ENCODE peak calls at places on chromosomes 16 and 17, in ten cellular contexts. P is dorsolateral prefrontal cortex; G is GM06990; I is left colon; Q is HT-29; T is NCI-H2171; E is cortex of kidney; V is activated T-cell treated with anti-CD3 and anti-CD28 coated beads, Interleukin-2, amount 50 U/mL, for 4 hours; O is retina; R is fibroblast of the aortic adventitia. N is an unnamed sample.

GRCh38 chr17:55760643-55761355 is 9.9 kb downstream of the PCTP start:
- DNase-seq in Q (no peak), V (no peak), G (no peak), P (no peak), O (no peak), R (peak; percentile 42), T (no peak), E (no peak), I (no peak), N (no peak)

GRCh38 chr16:88649924-88650748 is 717 bp downstream of the CYBA start:
- DNase-seq in I (peak; percentile 80), Q (peak; percentile 49), T (no peak), V (no peak), E (no peak), P (no peak), G (peak; percentile 71), R (no peak), O (peak; percentile 76), N (peak; percentile 64)

GRCh38 chr17:21285164-21286065 is 904 bp downstream of the MAP2K3 start:
- DNase-seq in R (peak; percentile 50), V (no peak), E (no peak), T (no peak), P (no peak), Q (peak; percentile 33), I (peak; percentile 49), O (peak; percentile 52), G (no peak), N (no peak)

GRCh38 chr17:47630614-47631013 is 19.1 kb upstream of the KPNB1 start:
- DNase-seq in R (no peak), P (no peak), V (no peak), T (no peak), O (no peak), Q (no peak), E (no peak), G (no peak), I (no peak), N (no peak)

GRCh38 chr16:3578610-3579551 is 1.7 kb upstream of the NLRC3 start:
- DNase-seq in I (peak; percentile 54), G (peak; percentile 84), P (no peak), Q (no peak), O (no peak), E (no peak), V (no peak), R (no peak), T (no peak), N (peak; percentile 78)

GRCh38 chr17:16537130-16537458 is 31.9 kb downstream of the ZNF287 start:
- DNase-seq in V (no peak), T (no peak), I (no peak), R (no peak), O (no peak), E (no peak), Q (no peak), G (no peak), P (no peak), N (no peak)

GRCh38 chr17:18033442-18034099 is 5.4 kb downstream of the ATPAF2 start:
- DNase-seq in V (peak; percentile 26), T (peak; percentile 82), I (peak; percentile 42), P (no peak), E (no peak), R (peak; percentile 92), O (peak; percentile 69), G (peak; percentile 68), Q (peak; percentile 78), N (peak; percentile 80)

GRCh38 chr17:15998031-15998574 is 1.4 kb downstream of the ZSWIM7 start:
- DNase-seq in Q (no peak), R (peak; percentile 46), V (no peak), E (no peak), T (no peak), I (no peak), O (no peak), G (no peak), P (no peak), N (no peak)

GRCh38 chr17:78391843-78392242 is 13.4 kb downstream of the PGS1 start:
- DNase-seq in V (no peak), Q (no peak), R (peak; percentile 47), P (no peak), G (no peak), E (no peak), I (no peak), T (no peak), O (no peak), N (no peak)

GRCh38 chr17:69858460-69858859 is 216.6 kb upstream of the KCNJ16 start:
- DNase-seq in P (no peak), G (no peak), O (no peak), Q (no peak), E (no peak), I (no peak), V (no peak), T (no peak), R (no peak), N (no peak)

GRCh38 chr16:47866431-47866830 is 289.4 kb downstream of the ABCC12 start:
- DNase-seq in Q (no peak), I (no peak), V (no peak), G (no peak), R (no peak), E (no peak), T (no peak), O (no peak), P (no peak), N (no peak)

GRCh38 chr16:68356249-68356918 is 45.6 kb downstream of the PRMT7 start:
- DNase-seq in V (peak; percentile 51), I (peak; percentile 48), G (peak; percentile 83), T (no peak), O (no peak), R (no peak), E (no peak), Q (no peak), P (no peak), N (peak; percentile 87)

GRCh38 chr17:1644493-1645206 is 882 bp downstream of the SCARF1 start:
- DNase-seq in E (no peak), G (peak; percentile 57), Q (no peak), O (no peak), I (no peak), R (peak; percentile 17), T (no peak), V (no peak), P (no peak), N (peak; percentile 75)

GRCh38 chr16:86118467-86119307 is 219.7 kb downstream of the IRF8 start:
- DNase-seq in O (no peak), G (peak; percentile 66), E (no peak), R (peak; percentile 32), P (no peak), T (no peak), Q (no peak), I (peak; percentile 18), V (no peak), N (no peak)

GRCh38 chr16:17143546-17144419 is 327.0 kb downstream of the XYLT1 start:
- DNase-seq in P (no peak), E (no peak), R (no peak), G (no peak), I (no peak), V (no peak), T (no peak), O (no peak), Q (no peak), N (no peak)

GRCh38 chr16:84996365-84996764 is 15.0 kb downstream of the ZDHHC7 start:
- DNase-seq in I (no peak), T (no peak), R (no peak), P (no peak), G (no peak), E (no peak), Q (no peak), V (no peak), O (no peak), N (no peak)

GRCh38 chr17:59439261-59439660 is 107.8 kb downstream of the YPEL2 start:
- DNase-seq in O (no peak), V (no peak), G (no peak), E (no peak), Q (no peak), P (no peak), R (no peak), T (no peak), I (no peak), N (no peak)

GRCh38 chr16:21526923-21527807 is 72.2 kb upstream of the METTL9 start:
- DNase-seq in R (no peak), P (no peak), V (no peak), E (no peak), O (no peak), T (no peak), I (no peak), Q (no peak), G (no peak), N (no peak)

GRCh38 chr17:58344047-58344790 is 7.8 kb downstream of the SUPT4H1 start:
- DNase-seq in T (no peak), V (peak; percentile 81), P (no peak), G (peak; percentile 85), I (no peak), R (no peak), Q (no peak), E (no peak), O (no peak), N (peak; percentile 76)

GRCh38 chr17:8728991-8729390 is 15.6 kb downstream of the CCDC42 start:
- DNase-seq in P (no peak), O (no peak), R (peak; percentile 14), T (no peak), V (no peak), I (no peak), G (no peak), E (no peak), Q (no peak), N (no peak)

GRCh38 chr17:30426292-30426691 is 47.6 kb downstream of the CPD start:
- DNase-seq in V (no peak), E (no peak), Q (no peak), P (no peak), G (no peak), T (no peak), O (no peak), R (no peak), I (no peak), N (no peak)

GRCh38 chr17:58336456-58337094 is 8.0 kb upstream of the TSPOAP1 start:
- DNase-seq in Q (no peak), O (no peak), P (no peak), R (peak; percentile 43), T (no peak), G (peak; percentile 42), I (no peak), E (no peak), V (no peak), N (no peak)

GRCh38 chr17:57875109-57876022 is 25.5 kb upstream of the MRPS23 start:
- DNase-seq in G (no peak), Q (peak; percentile 84), R (peak; percentile 98), P (peak; percentile 59), I (peak; percentile 54), V (no peak), E (no peak), O (peak; percentile 88), T (peak; percentile 93), N (no peak)

GRCh38 chr16:50509521-50510341 is 38.5 kb upstream of the NKD1 start:
- DNase-seq in E (no peak), Q (peak; percentile 10), G (peak; percentile 17), P (no peak), I (peak; percentile 21), O (peak; percentile 62), V (peak; percentile 26), R (peak; percentile 3), T (no peak), N (peak; percentile 51)

GRCh38 chr17:5122586-5123342 is 6.9 kb downstream of the USP6 start:
- DNase-seq in P (no peak), T (no peak), O (peak; percentile 85), E (no peak), I (peak; percentile 29), G (no peak), V (no peak), Q (no peak), R (no peak), N (no peak)

GRCh38 chr16:4323071-4323844 is 7.4 kb downstream of the GLIS2 start:
- DNase-seq in T (no peak), I (no peak), G (no peak), Q (peak; percentile 74), E (no peak), R (no peak), V (no peak), O (no peak), P (no peak), N (no peak)

GRCh38 chr16:51390877-51391276 is 239.8 kb upstream of the SALL1 start:
- DNase-seq in G (no peak), Q (no peak), V (no peak), E (no peak), T (no peak), R (no peak), P (no peak), O (no peak), I (no peak), N (no peak)

GRCh38 chr17:43753488-43754129 is 5.0 kb downstream of the SOST start:
- DNase-seq in E (no peak), V (no peak), T (no peak), Q (no peak), G (no peak), I (no peak), R (no peak), O (no peak), P (no peak), N (peak; percentile 48)